ENCODE peak calls at places on chromosomes 4 and X, in ten cellular contexts. R is bronchial epithelial cell, B is coronary artery, Z is A673, S is PC-3, E is GM23338, U is thyroid gland, T is nephron progenitor cell, V is lung, Q is IMR-90. P is an unnamed sample.

GRCh38 chrX:39854772-39855747 is 242.7 kb downstream of the BCOR start:
- DNase-seq in R (no peak), B (no peak), Z (no peak), S (no peak), E (no peak), U (no peak), T (no peak), V (no peak), Q (no peak), P (no peak)

GRCh38 chrX:139290310-139290709 is 240.2 kb upstream of the F9 start:
- DNase-seq in R (peak), B (no peak), Z (no peak), S (peak), E (no peak), U (no peak), T (no peak), V (no peak), Q (no peak), P (no peak)

GRCh38 chr4:161448550-161449180 is 715.1 kb downstream of the FSTL5 start:
- DNase-seq in R (peak), B (no peak), Z (no peak), S (no peak), E (no peak), U (no peak), T (no peak), V (no peak), Q (no peak), P (no peak)

GRCh38 chrX:123436512-123436911 is 252.4 kb downstream of the GRIA3 start:
- DNase-seq in R (no peak), B (no peak), Z (no peak), S (no peak), E (peak), U (no peak), T (no peak), V (no peak), Q (no peak), P (no peak)

GRCh38 chr4:138927065-138927464 is 88.5 kb upstream of the NOCT start:
- DNase-seq in R (no peak), B (no peak), Z (no peak), S (peak), E (no peak), U (no peak), T (no peak), V (no peak), Q (peak), P (no peak)

GRCh38 chrX:65601530-65602281 is 65.7 kb upstream of the MSN start:
- DNase-seq in R (peak), B (peak), Z (no peak), S (peak), E (no peak), U (peak), T (no peak), V (peak), Q (peak), P (no peak)

GRCh38 chrX:137567474-137568232 is 1.7 kb downstream of the ZIC3 start:
- DNase-seq in R (no peak), B (no peak), Z (peak), S (no peak), E (peak), U (no peak), T (peak), V (no peak), Q (no peak), P (no peak)

GRCh38 chrX:110037181-110037580 is 34.3 kb downstream of the TMEM164 start:
- DNase-seq in R (peak), B (no peak), Z (no peak), S (peak), E (no peak), U (no peak), T (no peak), V (no peak), Q (no peak), P (no peak)

GRCh38 chr4:142404191-142404611 is 441.9 kb downstream of the INPP4B start:
- DNase-seq in R (peak), B (no peak), Z (peak), S (peak), E (no peak), U (no peak), T (no peak), V (no peak), Q (peak), P (no peak)

GRCh38 chr4:111671756-111672155 is 473.5 kb upstream of the FAM241A start:
- DNase-seq in R (no peak), B (no peak), Z (peak), S (no peak), E (no peak), U (no peak), T (no peak), V (no peak), Q (no peak), P (peak)

GRCh38 chr4:6777636-6778281 is 4.8 kb upstream of the KIAA0232 start:
- DNase-seq in R (no peak), B (no peak), Z (no peak), S (no peak), E (no peak), U (no peak), T (no peak), V (no peak), Q (no peak), P (no peak)

GRCh38 chr4:125642645-125643044 is 327.9 kb downstream of the FAT4 start:
- DNase-seq in R (no peak), B (no peak), Z (peak), S (no peak), E (peak), U (no peak), T (no peak), V (no peak), Q (no peak), P (no peak)

GRCh38 chrX:149006235-149006634 is 498.9 kb downstream of the IDS start:
- DNase-seq in R (no peak), B (no peak), Z (no peak), S (no peak), E (no peak), U (no peak), T (no peak), V (no peak), Q (no peak), P (no peak)

GRCh38 chr4:82429728-82430192 is 502 bp downstream of the HNRNPDL start:
- DNase-seq in R (peak), B (no peak), Z (no peak), S (no peak), E (peak), U (no peak), T (no peak), V (no peak), Q (no peak), P (no peak)

GRCh38 chrX:25202827-25203226 is 187.1 kb upstream of the ARX start:
- DNase-seq in R (no peak), B (no peak), Z (no peak), S (no peak), E (no peak), U (no peak), T (no peak), V (no peak), Q (no peak), P (no peak)

GRCh38 chr4:10093273-10093621 is 23.4 kb downstream of the WDR1 start:
- DNase-seq in R (no peak), B (no peak), Z (no peak), S (no peak), E (no peak), U (no peak), T (no peak), V (no peak), Q (no peak), P (no peak)

GRCh38 chrX:29627833-29628232 is 587.5 kb upstream of the MAGEB2 start:
- DNase-seq in R (peak), B (no peak), Z (no peak), S (peak), E (no peak), U (no peak), T (no peak), V (no peak), Q (no peak), P (no peak)

GRCh38 chrX:56503941-56504673 is 59.3 kb upstream of the UBQLN2 start:
- DNase-seq in R (peak), B (no peak), Z (no peak), S (peak), E (peak), U (no peak), T (no peak), V (no peak), Q (no peak), P (no peak)

GRCh38 chrX:40471965-40472648 is 108.7 kb upstream of the ATP6AP2 start:
- DNase-seq in R (peak), B (no peak), Z (peak), S (peak), E (peak), U (peak), T (peak), V (peak), Q (peak), P (no peak)

GRCh38 chr4:98113005-98113404 is 30.3 kb downstream of the STPG2 start:
- DNase-seq in R (peak), B (no peak), Z (peak), S (peak), E (peak), U (no peak), T (peak), V (no peak), Q (peak), P (no peak)

GRCh38 chr4:829291-829690 is 3.4 kb upstream of the CPLX1 start:
- DNase-seq in R (no peak), B (no peak), Z (no peak), S (no peak), E (no peak), U (no peak), T (no peak), V (no peak), Q (no peak), P (no peak)

GRCh38 chr4:112321768-112322684 is 24.9 kb downstream of the ALPK1 start:
- DNase-seq in R (peak), B (no peak), Z (peak), S (peak), E (peak), U (peak), T (peak), V (peak), Q (peak), P (no peak)

GRCh38 chrX:21056636-21057035 is 317.6 kb upstream of the CNKSR2 start:
- DNase-seq in R (peak), B (no peak), Z (no peak), S (peak), E (no peak), U (no peak), T (no peak), V (no peak), Q (no peak), P (no peak)

GRCh38 chr4:87985097-87985886 is 9.8 kb downstream of the SPP1 start:
- DNase-seq in R (peak), B (no peak), Z (peak), S (peak), E (peak), U (peak), T (peak), V (peak), Q (peak), P (no peak)

GRCh38 chr4:3635090-3635820 is 103.0 kb upstream of the LRPAP1 start:
- DNase-seq in R (no peak), B (no peak), Z (no peak), S (no peak), E (no peak), U (no peak), T (peak), V (no peak), Q (no peak), P (no peak)

GRCh38 chr4:1211951-1212545 is 36.9 kb downstream of the CTBP1 start:
- DNase-seq in R (no peak), B (no peak), Z (no peak), S (no peak), E (no peak), U (peak), T (no peak), V (no peak), Q (no peak), P (no peak)

GRCh38 chr4:183147191-183147590 is 48.1 kb downstream of the WWC2 start:
- DNase-seq in R (peak), B (no peak), Z (peak), S (no peak), E (no peak), U (no peak), T (no peak), V (no peak), Q (no peak), P (no peak)

GRCh38 chrX:19869195-19869594 is 18.2 kb downstream of the SH3KBP1 start:
- DNase-seq in R (no peak), B (no peak), Z (no peak), S (no peak), E (no peak), U (no peak), T (no peak), V (no peak), Q (no peak), P (no peak)

GRCh38 chr4:173168396-173169177 is at the start of gene GALNT7:
- DNase-seq in R (peak), B (peak), Z (peak), S (peak), E (peak), U (peak), T (peak), V (peak), Q (peak), P (peak)

GRCh38 chr4:42954925-42955669 is 62.6 kb downstream of the GRXCR1 start:
- DNase-seq in R (no peak), B (no peak), Z (no peak), S (no peak), E (no peak), U (peak), T (no peak), V (no peak), Q (no peak), P (no peak)

GRCh38 chr4:120056249-120056648 is 10.4 kb downstream of the MAD2L1 start:
- DNase-seq in R (peak), B (no peak), Z (peak), S (peak), E (no peak), U (no peak), T (no peak), V (no peak), Q (peak), P (no peak)

GRCh38 chr4:151879705-151880104 is 118.9 kb upstream of the GATB start:
- DNase-seq in R (no peak), B (no peak), Z (no peak), S (no peak), E (no peak), U (no peak), T (no peak), V (no peak), Q (no peak), P (no peak)

GRCh38 chr4:932713-933070 is 432 bp downstream of the TMEM175 start:
- DNase-seq in R (no peak), B (no peak), Z (no peak), S (no peak), E (no peak), U (no peak), T (peak), V (no peak), Q (peak), P (no peak)

GRCh38 chr4:82524570-82525152 is 37.1 kb downstream of the TMEM150C start:
- DNase-seq in R (peak), B (no peak), Z (no peak), S (no peak), E (peak), U (no peak), T (no peak), V (no peak), Q (no peak), P (no peak)

GRCh38 chr4:92535599-92535998 is 231.8 kb downstream of the GRID2 start:
- DNase-seq in R (no peak), B (no peak), Z (no peak), S (no peak), E (no peak), U (no peak), T (no peak), V (no peak), Q (no peak), P (no peak)

GRCh38 chr4:114263233-114263632 is 283.8 kb upstream of the ARSJ start:
- DNase-seq in R (peak), B (no peak), Z (no peak), S (peak), E (peak), U (no peak), T (no peak), V (no peak), Q (peak), P (no peak)

GRCh38 chr4:112704991-112705845 is 68.3 kb downstream of the LARP7 start:
- DNase-seq in R (peak), B (no peak), Z (peak), S (peak), E (peak), U (peak), T (peak), V (no peak), Q (peak), P (no peak)

GRCh38 chr4:38132140-38132673 is 172.0 kb downstream of the PTTG2 start:
- DNase-seq in R (peak), B (no peak), Z (peak), S (no peak), E (peak), U (no peak), T (no peak), V (no peak), Q (peak), P (no peak)

GRCh38 chr4:73583661-73584060 is 36.6 kb downstream of the RASSF6 start:
- DNase-seq in R (no peak), B (no peak), Z (no peak), S (no peak), E (peak), U (no peak), T (no peak), V (no peak), Q (no peak), P (no peak)

GRCh38 chrX:134546187-134546586 is 86.2 kb downstream of the HPRT1 start:
- DNase-seq in R (no peak), B (no peak), Z (no peak), S (no peak), E (peak), U (no peak), T (no peak), V (no peak), Q (no peak), P (no peak)

GRCh38 chrX:134543201-134543797 is 83.3 kb downstream of the HPRT1 start:
- DNase-seq in R (no peak), B (no peak), Z (no peak), S (peak), E (peak), U (no peak), T (no peak), V (no peak), Q (no peak), P (no peak)

GRCh38 chrX:134544189-134544588 is 84.2 kb downstream of the HPRT1 start:
- DNase-seq in R (no peak), B (no peak), Z (no peak), S (no peak), E (no peak), U (no peak), T (no peak), V (no peak), Q (no peak), P (no peak)

GRCh38 chrX:134545524-134545923 is 85.6 kb downstream of the HPRT1 start:
- DNase-seq in R (no peak), B (no peak), Z (no peak), S (no peak), E (peak), U (no peak), T (peak), V (no peak), Q (no peak), P (no peak)

DNA sequence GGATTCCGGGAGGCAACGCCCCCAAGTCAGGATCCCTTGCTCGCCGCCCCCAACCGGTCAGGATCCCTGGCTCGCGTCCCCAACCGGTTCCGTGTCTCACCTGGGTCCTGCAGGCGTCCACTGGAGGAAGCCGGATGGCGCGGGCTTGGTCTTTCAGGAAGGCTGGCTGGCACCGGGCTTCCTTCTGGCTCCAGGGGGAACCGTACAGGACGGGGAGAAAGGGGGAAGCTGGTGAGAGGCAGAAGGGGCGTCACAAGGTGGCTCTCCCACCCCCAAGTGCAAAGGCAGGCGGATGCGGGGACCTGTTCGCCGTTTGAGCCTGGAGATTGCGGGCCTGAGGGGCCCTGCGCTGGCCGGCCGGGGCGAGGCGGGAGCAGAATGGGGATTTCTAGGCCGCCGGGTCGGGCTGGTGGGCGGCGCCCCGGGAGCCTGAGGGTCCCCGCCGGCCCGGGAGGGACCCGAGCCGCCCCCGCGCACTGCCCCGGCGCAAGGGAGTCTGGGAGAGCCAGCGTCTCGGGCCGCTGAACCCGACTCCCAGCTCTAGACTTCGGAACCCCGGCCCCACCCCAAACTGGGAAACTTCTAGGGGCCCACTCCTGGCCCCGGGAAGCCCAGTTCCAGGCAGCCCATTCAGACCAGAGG is 84.8 kb downstream of the HPRT1 start:
- DNase-seq in R (no peak), B (no peak), Z (no peak), S (no peak), E (peak), U (peak), T (peak), V (no peak), Q (no peak), P (no peak)
- TF ChIP-seq CTCF in R (no peak), B (no peak), Z (no peak), S (no peak), E (no peak), U (no peak), T (no peak), V (no peak), Q (no peak), P (no peak)

DNA sequence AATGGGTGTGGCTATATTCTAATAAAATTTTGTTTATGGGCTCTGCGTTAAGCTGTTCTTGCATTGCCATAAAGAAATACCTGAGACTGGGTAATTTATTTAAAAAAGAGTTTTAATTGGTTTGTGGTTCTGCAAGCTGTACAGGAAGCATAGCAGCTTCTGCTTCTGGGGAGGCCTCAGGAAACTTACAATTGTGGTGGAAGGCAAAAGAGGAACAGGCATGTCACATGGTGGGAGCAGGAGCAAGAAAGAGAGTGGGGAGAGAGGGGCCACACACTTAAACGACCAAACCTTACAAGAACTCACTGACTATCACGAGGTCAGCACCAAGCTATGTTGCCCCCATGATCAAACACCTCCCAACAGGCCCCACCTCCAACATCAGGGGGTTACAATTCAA is 74.0 kb downstream of the FHDC1 start:
- DNase-seq in R (no peak), B (peak), Z (no peak), S (no peak), E (no peak), U (no peak), T (no peak), V (no peak), Q (no peak), P (no peak)
- TF ChIP-seq CTCF in R (no peak), B (no peak), Z (no peak), S (no peak), E (no peak), U (no peak), T (no peak), V (no peak), Q (no peak), P (no peak)

DNA sequence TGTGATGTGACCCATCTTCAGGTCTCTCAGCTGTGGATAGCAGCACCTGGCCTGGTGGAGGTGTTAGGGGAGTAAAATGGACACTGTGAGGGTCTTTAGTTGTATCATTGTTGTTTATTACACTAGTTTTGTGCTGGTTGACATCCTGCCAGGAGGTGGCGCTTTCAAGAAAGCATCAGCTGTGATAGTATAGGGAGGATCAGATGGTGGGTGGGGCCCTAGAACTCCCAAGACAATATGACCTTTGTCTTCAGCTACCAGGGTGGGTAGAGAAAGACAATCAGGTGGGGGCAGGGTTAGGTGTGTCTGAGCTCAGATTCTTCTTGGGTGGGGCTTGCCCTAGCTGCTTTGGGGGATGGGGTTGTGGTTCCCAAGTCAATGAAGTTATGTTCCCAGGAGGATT is 162.8 kb downstream of the PPP1R2C start:
- DNase-seq in R (peak), B (no peak), Z (peak), S (peak), E (peak), U (no peak), T (peak), V (no peak), Q (no peak), P (no peak)
- TF ChIP-seq CTCF in R (no peak), B (no peak), Z (peak), S (peak), E (peak), U (no peak), T (no peak), V (no peak), Q (no peak), P (no peak)

GRCh38 chr4:109733728-109734127 is 3.9 kb upstream of the PLA2G12A start:
- DNase-seq in R (no peak), B (no peak), Z (no peak), S (no peak), E (no peak), U (no peak), T (no peak), V (no peak), Q (no peak), P (no peak)
- TF ChIP-seq CTCF in R (no peak), B (no peak), Z (no peak), S (no peak), E (no peak), U (no peak), T (no peak), V (no peak), Q (no peak), P (no peak)

P was measured in D721Med.